ENCODE peak calls at places on chromosome 7, in five cellular contexts. M, L, Y, S and K are unnamed samples.

GRCh38 chr7:128854396-128854795 is 8.3 kb upstream of the ATP6V1F start:
- DNase-seq in M (no peak), L (no peak), Y (no peak), S (no peak), K (no peak)

GRCh38 chr7:17902599-17902998 is 37.7 kb downstream of the SNX13 start:
- DNase-seq in M (no peak), L (no peak), Y (no peak), S (no peak), K (peak; percentile 25)

GRCh38 chr7:23470290-23471089 is at the start of gene IGF2BP3:
- DNase-seq in M (peak; percentile 87), L (peak; percentile 97), Y (peak; percentile 88), S (peak; percentile 82), K (peak; percentile 98)

GRCh38 chr7:42244828-42245227 is 7.8 kb upstream of the GLI3 start:
- DNase-seq in M (no peak), L (no peak), Y (no peak), S (no peak), K (no peak)

GRCh38 chr7:85840532-85840931 is 653.7 kb upstream of the SEMA3D start:
- DNase-seq in M (no peak), L (no peak), Y (no peak), S (no peak), K (no peak)

GRCh38 chr7:44122529-44122928 is 819 bp downstream of the POLD2 start:
- DNase-seq in M (no peak), L (no peak), Y (no peak), S (no peak), K (no peak)

GRCh38 chr7:94088560-94088959 is 84.4 kb upstream of the BET1 start:
- DNase-seq in M (no peak), L (no peak), Y (no peak), S (no peak), K (no peak)

GRCh38 chr7:140349172-140349771 is 49.1 kb downstream of the SLC37A3 start:
- DNase-seq in M (no peak), L (no peak), Y (no peak), S (no peak), K (no peak)

GRCh38 chr7:35355911-35356310 is 102.0 kb upstream of the TBX20 start:
- DNase-seq in M (no peak), L (no peak), Y (no peak), S (no peak), K (no peak)

GRCh38 chr7:42099837-42100508 is 137.0 kb downstream of the GLI3 start:
- DNase-seq in M (no peak), L (no peak), Y (no peak), S (no peak), K (no peak)

GRCh38 chr7:138245682-138246081 is 169.4 kb downstream of the AKR1D1 start:
- DNase-seq in M (no peak), L (no peak), Y (no peak), S (no peak), K (no peak)

GRCh38 chr7:69564454-69565417 is 33.5 kb upstream of the AUTS2 start:
- DNase-seq in M (peak; percentile 40), L (no peak), Y (no peak), S (no peak), K (no peak)

GRCh38 chr7:27581906-27582305 is 80.8 kb downstream of the HIBADH start:
- DNase-seq in M (no peak), L (no peak), Y (no peak), S (no peak), K (no peak)

GRCh38 chr7:44237696-44238095 is 36.9 kb downstream of the YKT6 start:
- DNase-seq in M (no peak), L (no peak), Y (no peak), S (no peak), K (no peak)

GRCh38 chr7:95777266-95777665 is 4.9 kb downstream of the DYNC1I1 start:
- DNase-seq in M (no peak), L (no peak), Y (no peak), S (no peak), K (no peak)

GRCh38 chr7:54711900-54712595 is 47.0 kb downstream of the SEC61G start:
- DNase-seq in M (no peak), L (no peak), Y (no peak), S (no peak), K (no peak)

GRCh38 chr7:135151162-135151932 is 3.5 kb downstream of the TMEM140 start:
- DNase-seq in M (no peak), L (no peak), Y (no peak), S (no peak), K (no peak)

GRCh38 chr7:74256446-74257408 is 2.5 kb upstream of the RFC2 start:
- DNase-seq in M (no peak), L (no peak), Y (no peak), S (no peak), K (no peak)

GRCh38 chr7:132485600-132486594 is 90.4 kb downstream of the PLXNA4 start:
- DNase-seq in M (no peak), L (no peak), Y (no peak), S (no peak), K (no peak)

GRCh38 chr7:133275008-133275407 is 22.1 kb downstream of the EXOC4 start:
- DNase-seq in M (no peak), L (no peak), Y (no peak), S (no peak), K (no peak)

GRCh38 chr7:149882264-149883048 is 8.7 kb downstream of the ATP6V0E2 start:
- DNase-seq in M (no peak), L (no peak), Y (no peak), S (no peak), K (no peak)

GRCh38 chr7:137937202-137937560 is 64.7 kb downstream of the CREB3L2 start:
- DNase-seq in M (no peak), L (no peak), Y (no peak), S (no peak), K (no peak)

GRCh38 chr7:46230298-46231295 is 309.5 kb upstream of the IGFBP3 start:
- DNase-seq in M (no peak), L (no peak), Y (no peak), S (no peak), K (no peak)

GRCh38 chr7:159095979-159096411 is 48.7 kb downstream of the VIPR2 start:
- DNase-seq in M (no peak), L (no peak), Y (no peak), S (no peak), K (no peak)

GRCh38 chr7:70836946-70837345 is 295.0 kb upstream of the GALNT17 start:
- DNase-seq in M (no peak), L (no peak), Y (no peak), S (no peak), K (no peak)

GRCh38 chr7:48035967-48036478 is 680 bp downstream of the C7orf57 start:
- DNase-seq in M (no peak), L (no peak), Y (no peak), S (no peak), K (no peak)
- TF ChIP-seq ZNF274 in M (no peak), L (no peak), Y (no peak), S (no peak), K (no peak)

DNA sequence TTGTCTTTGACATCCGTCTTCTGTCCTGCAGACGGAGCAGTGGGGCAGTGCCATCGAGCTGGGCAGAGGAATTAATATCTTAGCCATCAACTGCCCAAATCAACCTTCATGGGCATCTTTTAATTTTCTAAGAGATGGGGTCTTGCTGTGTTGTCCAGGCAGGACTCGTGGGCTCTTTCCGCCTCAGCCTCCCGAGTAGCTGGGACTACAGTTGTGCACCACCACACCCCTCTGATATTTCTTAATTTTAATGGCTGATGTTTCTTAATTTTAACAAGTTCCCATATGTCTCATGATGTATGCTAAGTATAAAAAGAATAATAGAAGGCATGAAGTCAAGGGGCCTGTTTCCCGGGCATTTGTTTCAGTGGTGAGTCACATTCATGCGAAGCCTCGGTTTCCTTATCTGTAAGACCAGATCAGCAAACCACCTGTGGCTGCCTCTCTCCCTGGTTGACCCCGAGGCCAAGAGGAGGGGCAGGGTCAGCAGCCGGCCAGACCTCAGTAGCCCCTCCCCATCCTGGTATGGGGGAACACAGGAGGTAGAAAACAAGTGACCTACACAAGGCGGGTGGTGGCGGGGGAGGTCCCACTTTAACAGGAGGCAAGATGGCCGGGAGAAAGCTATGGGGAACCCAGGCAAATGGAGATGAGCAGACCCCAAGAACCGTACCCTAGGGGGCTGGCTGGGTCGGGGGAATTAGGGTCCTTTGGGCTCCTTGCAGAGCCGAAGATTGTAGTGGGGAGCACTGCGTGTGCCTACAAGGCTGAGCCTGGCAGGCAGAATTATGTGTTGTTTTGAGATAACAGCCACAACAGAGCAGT is 85.5 kb downstream of the CUX1 start:
- DNase-seq in M (no peak), L (no peak), Y (no peak), S (peak; percentile 98), K (no peak)
- H3K4me1 ChIP-seq in M (no peaks in the 10 kb centered on the region), L (no peaks in the 10 kb centered on the region), Y (no peaks in the 10 kb centered on the region), S (peaks cover 24% of the 10 kb centered on the region), K (no peaks in the 10 kb centered on the region)

GRCh38 chr7:13878154-13878553 is 111.3 kb downstream of the ETV1 start:
- DNase-seq in M (no peak), L (no peak), Y (no peak), S (no peak), K (no peak)

GRCh38 chr7:13879994-13880686 is 109.3 kb downstream of the ETV1 start:
- DNase-seq in M (no peak), L (peak; percentile 40), Y (no peak), S (no peak), K (no peak)

GRCh38 chr7:13880789-13881188 is 108.7 kb downstream of the ETV1 start:
- DNase-seq in M (no peak), L (peak; percentile 16), Y (no peak), S (no peak), K (no peak)

GRCh38 chr7:13879143-13879542 is 110.3 kb downstream of the ETV1 start:
- DNase-seq in M (no peak), L (no peak), Y (no peak), S (no peak), K (no peak)

DNA sequence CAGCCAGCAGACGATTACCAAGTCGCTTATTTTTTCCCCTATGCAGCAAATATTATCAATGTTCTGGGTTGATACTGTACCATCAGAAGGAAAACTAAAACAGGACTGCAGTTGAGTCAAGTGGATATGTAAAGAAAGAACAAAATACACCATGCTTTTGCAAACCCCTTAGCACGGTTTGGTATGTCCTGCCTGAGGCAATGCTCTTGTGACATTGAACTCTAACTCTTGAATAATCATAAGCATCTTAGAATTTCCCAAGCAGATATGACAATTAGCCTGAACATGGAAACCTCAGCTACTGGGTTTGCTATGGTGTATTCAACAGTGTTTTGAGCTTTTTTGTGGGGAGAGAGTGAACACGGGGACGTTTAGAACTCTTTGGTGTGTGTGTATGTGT is 107.4 kb downstream of the ETV1 start:
- DNase-seq in M (no peak), L (no peak), Y (no peak), S (no peak), K (no peak)
- H3K36me3 ChIP-seq in M (no peaks in the 10 kb centered on the region), L (no peaks in the 10 kb centered on the region), Y (no peaks in the 10 kb centered on the region), S (no peaks in the 10 kb centered on the region), K (no peaks in the 10 kb centered on the region)

GRCh38 chr7:50590535-50590934 is 25.3 kb upstream of the DDC start:
- DNase-seq in M (no peak), L (no peak), Y (no peak), S (no peak), K (no peak)

GRCh38 chr7:50589362-50589761 is 24.2 kb upstream of the DDC start:
- DNase-seq in M (no peak), L (no peak), Y (no peak), S (no peak), K (no peak)

GRCh38 chr7:50591098-50591479 is 25.9 kb upstream of the DDC start:
- DNase-seq in M (no peak), L (no peak), Y (no peak), S (no peak), K (no peak)

GRCh38 chr7:50587737-50588136 is 22.5 kb upstream of the DDC start:
- DNase-seq in M (no peak), L (no peak), Y (no peak), S (no peak), K (no peak)

GRCh38 chr7:50588937-50589336 is 23.7 kb upstream of the DDC start:
- DNase-seq in M (no peak), L (no peak), Y (peak; percentile 62), S (peak; percentile 29), K (peak; percentile 22)
- TF ChIP-seq ZNF274 in M (no peak), L (no peak), Y (no peak), S (no peak), K (no peak)

GRCh38 chr7:24883632-24884013 is 96.4 kb downstream of the OSBPL3 start:
- DNase-seq in M (no peak), L (no peak), Y (no peak), S (no peak), K (no peak)
- H3K4me1 ChIP-seq in M (peaks cover 5% of the 10 kb centered on the region), L (peaks cover 4% of the 10 kb centered on the region), Y (peaks cover 9% of the 10 kb centered on the region), S (peaks cover 12% of the 10 kb centered on the region), K (no peaks in the 10 kb centered on the region)